ENCODE peak calls at places on chromosomes 12 and 14, in ten cellular contexts. M is RWPE2; R is CD8-positive, alpha-beta T cell; C is neuronal stem cell; T is adipocyte; P is CD8-positive, alpha-beta memory T cell; Z is pancreas; F is A549; J is cardiac muscle cell; X is Caco-2. S is an unnamed sample.

GRCh38 chr12:92065664-92066063 is 80.0 kb downstream of the BTG1 start:
- DNase-seq in P (no peak), Z (no peak), C (no peak), M (no peak), X (no peak), F (no peak), T (no peak), R (no peak), J (no peak), S (no peak)

GRCh38 chr14:103014466-103015319 is 42.7 kb downstream of the CDC42BPB start:
- DNase-seq in R (no peak), M (peak; percentile 16), F (no peak), T (no peak), Z (no peak), J (peak; percentile 60), X (no peak), P (no peak), C (peak; percentile 26), S (no peak)

GRCh38 chr12:130018614-130019013 is 114.8 kb upstream of the TMEM132D start:
- DNase-seq in Z (no peak), J (no peak), T (no peak), C (no peak), R (no peak), M (no peak), X (no peak), P (no peak), F (no peak), S (no peak)

GRCh38 chr14:37063467-37064240 is 108.8 kb downstream of the SLC25A21 start:
- DNase-seq in T (no peak), M (no peak), J (no peak), R (no peak), F (no peak), X (no peak), P (no peak), Z (no peak), C (no peak), S (no peak)

GRCh38 chr14:97180304-97181200 is 383.4 kb downstream of the VRK1 start:
- DNase-seq in T (no peak), X (no peak), P (no peak), F (peak; percentile 76), Z (no peak), R (no peak), M (peak; percentile 81), J (peak; percentile 1), C (no peak), S (no peak)

GRCh38 chr14:36520601-36521525 is 831 bp upstream of the NKX2-1 start:
- DNase-seq in Z (no peak), T (peak; percentile 62), J (peak; percentile 19), C (peak; percentile 61), M (no peak), R (no peak), P (no peak), X (peak; percentile 73), F (peak; percentile 57), S (no peak)

GRCh38 chr14:65334765-65335411 is 77.6 kb upstream of the FUT8 start:
- DNase-seq in R (no peak), X (peak; percentile 88), F (no peak), M (no peak), J (no peak), Z (no peak), P (no peak), C (no peak), T (no peak), S (no peak)

GRCh38 chr12:118979763-118980406 is 1.5 kb upstream of the SRRM4 start:
- DNase-seq in C (peak; percentile 91), T (peak; percentile 4), J (peak; percentile 62), F (peak; percentile 80), Z (peak; percentile 39), M (no peak), P (no peak), R (no peak), X (peak; percentile 38), S (no peak)

GRCh38 chr14:22099942-22100763 is 426.5 kb upstream of the OR4E1 start:
- DNase-seq in R (peak; percentile 22), Z (no peak), M (peak; percentile 67), C (peak; percentile 62), T (peak; percentile 3), P (peak; percentile 41), X (peak; percentile 78), F (peak; percentile 81), J (peak; percentile 75), S (peak; percentile 83)

GRCh38 chr14:45133683-45134050 is 614 bp downstream of the FKBP3 start:
- DNase-seq in Z (no peak), X (no peak), M (no peak), T (peak; percentile 12), F (no peak), J (no peak), P (no peak), C (no peak), R (no peak), S (no peak)

GRCh38 chr14:45134051-45134958 is at the start of gene FKBP3:
- DNase-seq in J (peak; percentile 99), Z (peak; percentile 95), M (peak; percentile 100), X (peak; percentile 98), C (peak; percentile 97), F (peak; percentile 99), T (peak; percentile 100), R (peak; percentile 91), P (peak; percentile 96), S (peak; percentile 98)

GRCh38 chr14:45135181-45135580 is 549 bp upstream of the FANCM start:
- DNase-seq in J (peak; percentile 49), T (peak; percentile 66), X (no peak), P (no peak), R (no peak), F (no peak), M (no peak), Z (no peak), C (no peak), S (no peak)

GRCh38 chr14:45140661-45141187 is 5.0 kb downstream of the FANCM start:
- DNase-seq in P (no peak), C (no peak), F (peak; percentile 15), J (no peak), R (no peak), M (no peak), X (no peak), Z (no peak), T (no peak), S (no peak)

DNA sequence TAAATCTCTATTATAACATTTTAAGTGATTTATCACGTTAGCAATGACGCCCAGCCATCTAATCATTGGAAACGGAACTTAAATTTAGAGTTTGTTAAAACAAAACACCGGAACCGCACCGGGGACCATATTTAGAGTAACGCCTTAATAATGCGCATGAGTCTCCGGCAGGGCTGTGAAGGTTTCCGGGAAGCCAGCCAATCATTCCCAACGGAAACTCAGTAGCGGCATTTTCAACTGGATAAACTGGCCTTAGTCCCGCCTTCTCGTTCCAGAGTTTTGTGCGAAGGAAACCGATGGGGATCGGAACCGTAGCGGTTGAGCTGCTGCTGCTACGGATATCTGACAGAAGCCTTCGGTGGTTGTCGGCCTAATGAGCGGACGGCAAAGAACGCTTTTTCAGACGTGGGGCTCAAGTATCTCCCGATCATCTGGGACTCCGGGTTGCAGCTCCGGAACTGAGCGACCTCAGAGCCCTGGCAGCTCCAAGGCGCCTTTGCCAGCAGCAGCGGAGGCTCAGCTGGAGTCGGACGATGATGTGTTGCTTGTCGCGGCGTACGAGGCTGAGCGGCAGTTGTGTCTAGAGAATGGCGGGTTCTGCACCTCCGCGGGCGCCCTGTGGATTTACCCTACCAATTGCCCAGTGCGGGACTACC is at the start of gene FANCM:
- DNase-seq in P (peak; percentile 89), T (peak; percentile 99), X (peak; percentile 95), J (peak; percentile 99), R (peak; percentile 64), F (peak; percentile 98), C (peak; percentile 96), Z (peak; percentile 87), M (peak; percentile 94), S (peak; percentile 96)
- H3K4me1 ChIP-seq in P (peaks cover 31% of the 10 kb centered on the region), T (peaks cover 15% of the 10 kb centered on the region), X (peaks cover 8% of the 10 kb centered on the region), J (peaks cover 24% of the 10 kb centered on the region), R (peaks cover 31% of the 10 kb centered on the region), F (peaks cover 20% of the 10 kb centered on the region), C (no peaks in the 10 kb centered on the region), Z (peaks cover 9% of the 10 kb centered on the region), M (peaks cover 23% of the 10 kb centered on the region), S (peaks cover 34% of the 10 kb centered on the region)

GRCh38 chr14:66649515-66649914 is 141.6 kb downstream of the GPHN start:
- DNase-seq in T (no peak), X (no peak), R (no peak), J (no peak), C (no peak), M (no peak), P (no peak), Z (no peak), F (no peak), S (no peak)
- H3K4me1 ChIP-seq in T (peaks cover 6% of the 10 kb centered on the region), X (no peaks in the 10 kb centered on the region), R (no peaks in the 10 kb centered on the region), J (no peaks in the 10 kb centered on the region), C (peaks cover 10% of the 10 kb centered on the region), M (peaks cover 28% of the 10 kb centered on the region), P (no peaks in the 10 kb centered on the region), Z (no peaks in the 10 kb centered on the region), F (no peaks in the 10 kb centered on the region), S (no peaks in the 10 kb centered on the region)

GRCh38 chr14:72315720-72316119 is 383.5 kb downstream of the RGS6 start:
- DNase-seq in F (no peak), J (no peak), Z (no peak), X (no peak), P (no peak), M (no peak), C (no peak), R (no peak), T (no peak), S (no peak)

GRCh38 chr14:72305555-72305954 is 373.3 kb downstream of the RGS6 start:
- DNase-seq in X (no peak), M (no peak), Z (no peak), C (no peak), P (no peak), J (no peak), T (no peak), F (no peak), R (no peak), S (no peak)

GRCh38 chr14:72311116-72311515 is 378.9 kb downstream of the RGS6 start:
- DNase-seq in C (no peak), J (no peak), T (no peak), P (no peak), X (no peak), R (no peak), F (no peak), M (no peak), Z (no peak), S (no peak)
- H3K4me1 ChIP-seq in C (peaks cover 9% of the 10 kb centered on the region), J (peaks cover 4% of the 10 kb centered on the region), T (no peaks in the 10 kb centered on the region), P (no peaks in the 10 kb centered on the region), X (no peaks in the 10 kb centered on the region), R (no peaks in the 10 kb centered on the region), F (no peaks in the 10 kb centered on the region), M (no peaks in the 10 kb centered on the region), Z (no peaks in the 10 kb centered on the region), S (no peaks in the 10 kb centered on the region)

DNA sequence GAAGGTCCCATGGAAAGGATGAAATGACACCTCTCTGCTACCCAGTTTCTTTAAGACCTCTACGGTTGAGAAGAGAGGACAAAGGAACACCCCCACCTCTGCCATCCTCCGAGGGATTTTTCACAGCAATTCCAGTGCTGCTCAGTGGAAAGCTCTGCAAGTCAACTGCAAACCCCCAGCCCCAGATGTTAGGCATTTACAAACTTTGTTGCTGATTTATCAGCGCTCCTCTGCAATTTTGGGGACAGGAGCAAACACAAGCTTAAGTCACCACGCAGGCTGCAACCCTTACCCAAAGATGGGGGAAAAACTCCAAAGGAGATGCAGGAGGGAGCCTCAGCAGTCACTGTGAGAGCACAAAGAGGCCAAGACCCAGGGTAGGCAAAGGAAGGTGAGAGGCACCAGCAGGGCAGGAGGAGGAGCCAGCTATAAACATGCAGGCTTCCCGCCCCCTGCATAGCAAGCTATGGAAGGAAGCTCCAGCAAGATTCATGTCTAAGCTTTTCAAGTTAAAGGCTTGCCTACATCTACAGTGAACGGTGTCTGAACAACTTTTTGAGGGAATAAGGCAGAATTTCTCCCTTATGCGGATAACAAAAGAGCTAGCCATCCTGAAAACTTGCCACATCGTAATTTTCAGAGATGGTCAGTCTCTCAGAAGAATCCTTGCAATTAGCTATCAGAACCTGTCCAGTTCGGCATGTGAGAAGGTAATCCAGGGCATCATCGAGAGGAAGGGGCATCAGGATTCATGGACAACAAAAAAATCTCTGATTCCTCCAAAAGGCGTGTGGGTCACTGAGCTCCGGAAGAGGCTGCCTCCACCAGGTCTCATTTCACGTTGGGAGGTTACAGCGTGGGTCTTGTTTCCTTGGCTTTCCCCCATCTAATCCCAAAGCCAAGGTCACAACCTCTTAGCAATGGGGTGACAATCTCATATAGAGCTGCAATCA is 3.9 kb downstream of the CTDSP2 start:
- DNase-seq in P (no peak), J (peak; percentile 36), R (no peak), T (peak; percentile 43), M (no peak), X (no peak), Z (no peak), C (no peak), F (no peak), S (no peak)
- H3K4me1 ChIP-seq in P (peaks cover 71% of the 10 kb centered on the region), J (peaks cover 69% of the 10 kb centered on the region), R (peaks cover 70% of the 10 kb centered on the region), T (peaks cover 67% of the 10 kb centered on the region), M (peaks cover 21% of the 10 kb centered on the region), X (peaks cover 45% of the 10 kb centered on the region), Z (peaks cover 65% of the 10 kb centered on the region), C (peaks cover 30% of the 10 kb centered on the region), F (peaks cover 54% of the 10 kb centered on the region), S (peaks cover 74% of the 10 kb centered on the region)

S was measured in right atrium auricular region.